ENCODE peak calls at places on chromosomes 3 and 15, in eight cellular contexts. R is GM12865, C is DMS53, J is NCI-H226, E is GOT3, F is endodermal cell, M is GM10248, P is NCI-H774. Q is an unnamed sample.
A peak's percentile ranks its signal among the peaks of the same experiment; 100 is the strongest.

GRCh38 chr15:38401101-38401500 is 52.8 kb upstream of the FAM98B start:
- DNase-seq in R (no peak), C (no peak), J (peak; percentile 10), E (no peak), F (no peak), M (no peak), P (no peak), Q (no peak)

GRCh38 chr15:42056934-42057743 is 36.3 kb upstream of the PLA2G4E start:
- DNase-seq in R (peak; percentile 68), C (peak; percentile 97), J (peak; percentile 71), E (peak; percentile 22), F (peak; percentile 97), M (peak; percentile 82), P (peak; percentile 72), Q (peak; percentile 71)

GRCh38 chr15:45450468-45450867 is 72.1 kb downstream of the SLC30A4 start:
- DNase-seq in R (no peak), C (no peak), J (no peak), E (no peak), F (no peak), M (no peak), P (no peak), Q (no peak)

GRCh38 chr3:147930417-147930816 is 521.3 kb downstream of the ZIC1 start:
- DNase-seq in R (no peak), C (no peak), J (peak; percentile 51), E (no peak), F (no peak), M (no peak), P (no peak), Q (no peak)

GRCh38 chr3:196322-197153 is at the start of gene CHL1:
- DNase-seq in R (no peak), C (peak; percentile 13), J (no peak), E (no peak), F (peak; percentile 85), M (peak; percentile 17), P (peak; percentile 12), Q (no peak)

GRCh38 chr3:113254171-113254947 is 43.0 kb downstream of the BOC start:
- DNase-seq in R (no peak), C (no peak), J (no peak), E (no peak), F (no peak), M (no peak), P (no peak), Q (no peak)

GRCh38 chr3:138125548-138126221 is 6.5 kb downstream of the A4GNT start:
- DNase-seq in R (no peak), C (no peak), J (peak; percentile 37), E (no peak), F (no peak), M (no peak), P (no peak), Q (no peak)

GRCh38 chr3:159170436-159171003 is 368.7 kb downstream of the MFSD1 start:
- DNase-seq in R (no peak), C (no peak), J (no peak), E (no peak), F (no peak), M (no peak), P (no peak), Q (no peak)

GRCh38 chr15:43105077-43105769 is 615 bp downstream of the UBR1 start:
- DNase-seq in R (peak; percentile 44), C (peak; percentile 55), J (no peak), E (no peak), F (no peak), M (peak; percentile 19), P (no peak), Q (peak; percentile 12)

GRCh38 chr3:149936812-149937230 is 33.9 kb downstream of the PFN2 start:
- DNase-seq in R (peak; percentile 71), C (peak; percentile 71), J (peak; percentile 4), E (no peak), F (peak; percentile 88), M (peak; percentile 40), P (peak; percentile 46), Q (no peak)

GRCh38 chr3:172980849-172981248 is 160.2 kb downstream of the SPATA16 start:
- DNase-seq in R (no peak), C (no peak), J (no peak), E (no peak), F (no peak), M (no peak), P (no peak), Q (no peak)

GRCh38 chr3:150293401-150294001 is 114.6 kb upstream of the TSC22D2 start:
- DNase-seq in R (no peak), C (no peak), J (no peak), E (no peak), F (no peak), M (no peak), P (no peak), Q (no peak)

GRCh38 chr3:39106281-39107055 is 959 bp downstream of the GORASP1 start:
- DNase-seq in R (no peak), C (peak; percentile 27), J (no peak), E (no peak), F (peak; percentile 64), M (no peak), P (no peak), Q (peak; percentile 23)

GRCh38 chr15:70023769-70024491 is 73.8 kb downstream of the TLE3 start:
- DNase-seq in R (peak; percentile 41), C (no peak), J (no peak), E (no peak), F (peak; percentile 33), M (no peak), P (no peak), Q (no peak)

GRCh38 chr3:191499307-191500125 is 38.6 kb downstream of the PYDC2 start:
- DNase-seq in R (no peak), C (no peak), J (peak; percentile 51), E (peak; percentile 18), F (peak; percentile 59), M (no peak), P (peak; percentile 80), Q (no peak)

GRCh38 chr3:118927449-118927848 is 107.2 kb downstream of the IGSF11 start:
- DNase-seq in R (no peak), C (no peak), J (no peak), E (no peak), F (no peak), M (no peak), P (no peak), Q (no peak)

GRCh38 chr15:84749111-84749991 is 959 bp downstream of the ZNF592 start:
- DNase-seq in R (peak; percentile 75), C (peak; percentile 39), J (no peak), E (no peak), F (peak; percentile 76), M (no peak), P (no peak), Q (no peak)

GRCh38 chr3:179000144-179000543 is 71.5 kb downstream of the ZMAT3 start:
- DNase-seq in R (peak; percentile 56), C (no peak), J (no peak), E (no peak), F (no peak), M (peak; percentile 26), P (no peak), Q (no peak)

GRCh38 chr3:126704494-126705214 is 614 bp downstream of the CHCHD6 start:
- DNase-seq in R (no peak), C (peak; percentile 62), J (no peak), E (no peak), F (peak; percentile 72), M (no peak), P (no peak), Q (no peak)

GRCh38 chr3:122497425-122497824 is 17.3 kb downstream of the KPNA1 start:
- DNase-seq in R (peak; percentile 70), C (no peak), J (peak; percentile 73), E (no peak), F (no peak), M (peak; percentile 26), P (no peak), Q (peak; percentile 83)

GRCh38 chr15:77228831-77229230 is 157.9 kb upstream of the TSPAN3 start:
- DNase-seq in R (no peak), C (no peak), J (no peak), E (no peak), F (no peak), M (no peak), P (no peak), Q (no peak)

GRCh38 chr3:143429628-143430514 is 310.3 kb downstream of the CHST2 start:
- DNase-seq in R (peak; percentile 24), C (no peak), J (peak; percentile 78), E (no peak), F (peak; percentile 65), M (no peak), P (no peak), Q (no peak)

GRCh38 chr15:85717212-85717611 is 77.5 kb downstream of the KLHL25 start:
- DNase-seq in R (no peak), C (no peak), J (no peak), E (no peak), F (no peak), M (no peak), P (no peak), Q (no peak)

GRCh38 chr3:121436641-121437040 is 109.1 kb downstream of the POLQ start:
- DNase-seq in R (no peak), C (no peak), J (peak; percentile 20), E (no peak), F (no peak), M (no peak), P (no peak), Q (no peak)

GRCh38 chr15:72907733-72908132 is 124.2 kb upstream of the ADPGK start:
- DNase-seq in R (no peak), C (no peak), J (peak; percentile 32), E (no peak), F (no peak), M (no peak), P (no peak), Q (no peak)

GRCh38 chr15:81335631-81336030 is 11.7 kb upstream of the STARD5 start:
- DNase-seq in R (no peak), C (no peak), J (no peak), E (no peak), F (no peak), M (no peak), P (no peak), Q (no peak)

GRCh38 chr3:160129459-160130061 is 95.7 kb upstream of the C3orf80 start:
- DNase-seq in R (peak; percentile 75), C (no peak), J (peak; percentile 85), E (no peak), F (no peak), M (no peak), P (no peak), Q (peak; percentile 36)

GRCh38 chr3:94115482-94115881 is 52.6 kb downstream of the NSUN3 start:
- DNase-seq in R (no peak), C (peak; percentile 32), J (no peak), E (no peak), F (no peak), M (no peak), P (no peak), Q (peak; percentile 3)

GRCh38 chr3:123419156-123419849 is 29.6 kb downstream of the ADCY5 start:
- DNase-seq in R (no peak), C (no peak), J (no peak), E (no peak), F (no peak), M (no peak), P (no peak), Q (no peak)

GRCh38 chr15:77507911-77508310 is 87.2 kb downstream of the HMG20A start:
- DNase-seq in R (no peak), C (no peak), J (no peak), E (no peak), F (no peak), M (no peak), P (no peak), Q (peak; percentile 11)

GRCh38 chr3:502486-502885 is 305.9 kb downstream of the CHL1 start:
- DNase-seq in R (no peak), C (no peak), J (no peak), E (no peak), F (no peak), M (no peak), P (no peak), Q (no peak)

GRCh38 chr15:31016446-31016915 is 25.1 kb upstream of the MTMR10 start:
- DNase-seq in R (no peak), C (peak; percentile 1), J (no peak), E (no peak), F (no peak), M (no peak), P (peak; percentile 52), Q (no peak)

GRCh38 chr15:85047271-85047948 is 65.8 kb downstream of the PDE8A start:
- DNase-seq in R (peak; percentile 37), C (peak; percentile 88), J (peak; percentile 65), E (no peak), F (no peak), M (no peak), P (no peak), Q (peak; percentile 96)

GRCh38 chr3:190084983-190085382 is 35.7 kb downstream of the P3H2 start:
- DNase-seq in R (no peak), C (no peak), J (no peak), E (no peak), F (no peak), M (no peak), P (no peak), Q (no peak)

Q was measured in SW 1271.